ENCODE peak calls at places on chromosome 6, in seven cellular contexts. One of them, this sample, is unnamed.

GRCh38 chr6:16222826-16223225 is 15.6 kb upstream of the GMPR start:
- DNase-seq in pulmonary artery endothelial cell: no peak
- DNase-seq in Ammon's horn: no peak
- DNase-seq in mammary epithelial cell: no peak
- DNase-seq in effector CD4-positive, alpha-beta T cell: no peak
- DNase-seq in activated CD4-positive, alpha-beta T cell treated with anti-CD3 and anti-CD28 coated beads, Interleukin-2, amount 50 U/mL, for 48 hours: no peak
- DNase-seq in NCI-H1092 treated with DMSO at 0.1 percent for 48 hours: no peak
- DNase-seq in this sample: no peak

GRCh38 chr6:168908166-168908565 is 345.5 kb downstream of the THBS2 start:
- DNase-seq in pulmonary artery endothelial cell: no peak
- DNase-seq in Ammon's horn: no peak
- DNase-seq in mammary epithelial cell: peak; percentile 67
- DNase-seq in effector CD4-positive, alpha-beta T cell: no peak
- DNase-seq in activated CD4-positive, alpha-beta T cell treated with anti-CD3 and anti-CD28 coated beads, Interleukin-2, amount 50 U/mL, for 48 hours: no peak
- DNase-seq in NCI-H1092 treated with DMSO at 0.1 percent for 48 hours: no peak
- DNase-seq in this sample: no peak

GRCh38 chr6:106104476-106104875 is 18.3 kb downstream of the PRDM1 start:
- DNase-seq in pulmonary artery endothelial cell: no peak
- DNase-seq in Ammon's horn: no peak
- DNase-seq in mammary epithelial cell: no peak
- DNase-seq in effector CD4-positive, alpha-beta T cell: no peak
- DNase-seq in activated CD4-positive, alpha-beta T cell treated with anti-CD3 and anti-CD28 coated beads, Interleukin-2, amount 50 U/mL, for 48 hours: no peak
- DNase-seq in NCI-H1092 treated with DMSO at 0.1 percent for 48 hours: no peak
- DNase-seq in this sample: no peak

GRCh38 chr6:36603222-36604089 is 9.3 kb downstream of the SRSF3 start:
- DNase-seq in pulmonary artery endothelial cell: no peak
- DNase-seq in Ammon's horn: no peak
- DNase-seq in mammary epithelial cell: no peak
- DNase-seq in effector CD4-positive, alpha-beta T cell: no peak
- DNase-seq in activated CD4-positive, alpha-beta T cell treated with anti-CD3 and anti-CD28 coated beads, Interleukin-2, amount 50 U/mL, for 48 hours: no peak
- DNase-seq in NCI-H1092 treated with DMSO at 0.1 percent for 48 hours: no peak
- DNase-seq in this sample: no peak

GRCh38 chr6:79810878-79811277 is 136.5 kb downstream of the ELOVL4 start:
- DNase-seq in pulmonary artery endothelial cell: no peak
- DNase-seq in Ammon's horn: no peak
- DNase-seq in mammary epithelial cell: no peak
- DNase-seq in effector CD4-positive, alpha-beta T cell: no peak
- DNase-seq in activated CD4-positive, alpha-beta T cell treated with anti-CD3 and anti-CD28 coated beads, Interleukin-2, amount 50 U/mL, for 48 hours: no peak
- DNase-seq in NCI-H1092 treated with DMSO at 0.1 percent for 48 hours: peak; percentile 63
- DNase-seq in this sample: no peak

GRCh38 chr6:108322728-108323127 is 27.9 kb downstream of the AFG1L start:
- DNase-seq in pulmonary artery endothelial cell: no peak
- DNase-seq in Ammon's horn: no peak
- DNase-seq in mammary epithelial cell: no peak
- DNase-seq in effector CD4-positive, alpha-beta T cell: no peak
- DNase-seq in activated CD4-positive, alpha-beta T cell treated with anti-CD3 and anti-CD28 coated beads, Interleukin-2, amount 50 U/mL, for 48 hours: no peak
- DNase-seq in NCI-H1092 treated with DMSO at 0.1 percent for 48 hours: no peak
- DNase-seq in this sample: no peak

GRCh38 chr6:43171284-43172126 is 436 bp downstream of the SRF start:
- DNase-seq in pulmonary artery endothelial cell: no peak
- DNase-seq in Ammon's horn: peak; percentile 26
- DNase-seq in mammary epithelial cell: no peak
- DNase-seq in effector CD4-positive, alpha-beta T cell: peak; percentile 20
- DNase-seq in activated CD4-positive, alpha-beta T cell treated with anti-CD3 and anti-CD28 coated beads, Interleukin-2, amount 50 U/mL, for 48 hours: peak; percentile 33
- DNase-seq in NCI-H1092 treated with DMSO at 0.1 percent for 48 hours: peak; percentile 49
- DNase-seq in this sample: no peak

GRCh38 chr6:49528571-49528970 is 21.9 kb upstream of the C6orf141 start:
- DNase-seq in pulmonary artery endothelial cell: no peak
- DNase-seq in Ammon's horn: no peak
- DNase-seq in mammary epithelial cell: no peak
- DNase-seq in effector CD4-positive, alpha-beta T cell: no peak
- DNase-seq in activated CD4-positive, alpha-beta T cell treated with anti-CD3 and anti-CD28 coated beads, Interleukin-2, amount 50 U/mL, for 48 hours: no peak
- DNase-seq in NCI-H1092 treated with DMSO at 0.1 percent for 48 hours: no peak
- DNase-seq in this sample: no peak

This sample was measured in GM19239.